ENCODE peak calls at places on chromosomes 11 and 22, in six cellular contexts. I is esophagus squamous epithelium; V is RWPE1; E is stomach; D is CD4-positive, alpha-beta T cell; F is body of pancreas. Y is an unnamed sample.

GRCh38 chr11:2190670-2191471 is 19.3 kb upstream of the TH start:
- DNase-seq in D (no peak), F (no peak), V (no peak), I (no peak), E (no peak), Y (no peak)

GRCh38 chr11:117983163-117983475 is 3.1 kb upstream of the IL10RA start:
- DNase-seq in F (no peak), E (no peak), I (no peak), V (no peak), D (no peak), Y (no peak)

GRCh38 chr11:17333799-17334586 is 17.6 kb upstream of the NCR3LG1 start:
- DNase-seq in F (no peak), V (no peak), E (no peak), I (no peak), D (no peak), Y (no peak)

GRCh38 chr11:129894281-129895125 is 875 bp downstream of the NFRKB start:
- DNase-seq in D (no peak), V (peak), E (no peak), F (no peak), I (no peak), Y (no peak)

GRCh38 chr11:94706211-94706610 is 61.9 kb upstream of the AMOTL1 start:
- DNase-seq in V (peak), D (no peak), F (peak), E (no peak), I (no peak), Y (no peak)

GRCh38 chr11:122861631-122862030 is 20.9 kb upstream of the JHY start:
- DNase-seq in D (no peak), I (no peak), E (no peak), F (no peak), V (peak), Y (no peak)

GRCh38 chr11:487571-488021 is 19.4 kb downstream of the RNH1 start:
- DNase-seq in D (no peak), F (no peak), E (no peak), I (no peak), V (no peak), Y (no peak)

GRCh38 chr11:419248-420005 is 4.6 kb upstream of the SIGIRR start:
- DNase-seq in F (peak), E (no peak), V (no peak), I (no peak), D (no peak), Y (no peak)

GRCh38 chr11:64864473-64865285 is 13.7 kb downstream of the EHD1 start:
- DNase-seq in D (no peak), V (no peak), F (no peak), I (no peak), E (no peak), Y (no peak)

GRCh38 chr22:32591620-32592019 is 117.0 kb downstream of the FBXO7 start:
- DNase-seq in D (no peak), I (no peak), E (no peak), V (no peak), F (no peak), Y (no peak)

GRCh38 chr22:34038801-34039200 is 118.5 kb upstream of the LARGE1 start:
- DNase-seq in I (no peak), V (no peak), F (no peak), E (no peak), D (no peak), Y (no peak)

GRCh38 chr11:71102251-71102995 is 150.0 kb downstream of the SHANK2 start:
- DNase-seq in V (no peak), F (no peak), D (no peak), E (no peak), I (no peak), Y (no peak)

GRCh38 chr11:96215094-96215782 is 127.8 kb downstream of the MAML2 start:
- DNase-seq in E (no peak), F (no peak), I (no peak), V (no peak), D (no peak), Y (no peak)
- H3K27ac ChIP-seq in E (peak), F (peak), I (peak), V (peak), D (peak), Y (no peak)

DNA sequence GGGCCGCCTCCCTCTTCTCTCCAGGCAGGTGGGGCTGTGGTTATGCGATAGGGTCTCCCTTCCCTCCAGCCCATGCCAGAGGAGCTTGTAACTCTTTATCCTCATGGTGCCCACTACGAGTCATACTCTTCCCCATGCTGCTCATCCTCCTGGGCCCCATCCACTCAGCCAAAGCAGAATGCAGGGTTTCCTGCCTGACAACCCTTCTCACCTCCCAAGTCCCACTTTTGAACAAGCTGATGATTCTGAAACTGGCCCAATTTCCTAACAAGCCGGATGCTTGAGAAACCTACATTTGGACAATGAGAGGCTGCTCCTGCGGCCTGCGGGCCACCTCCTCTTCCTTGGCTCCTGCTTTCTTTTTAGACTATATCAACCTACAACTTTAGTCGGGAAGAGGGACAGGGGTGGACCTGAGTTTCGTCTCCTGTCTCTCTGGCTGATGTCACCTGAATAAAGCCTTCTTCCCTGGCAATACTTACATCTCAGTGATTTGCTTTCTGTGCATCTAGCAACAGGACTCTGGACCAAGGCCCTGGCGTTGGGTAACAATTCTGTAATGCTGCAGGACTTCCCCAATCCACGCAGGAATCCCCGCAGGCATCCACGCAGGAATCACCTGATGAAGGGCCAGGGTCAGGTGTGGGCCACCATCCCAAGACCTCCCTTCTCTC is 1.5 kb upstream of the NDUFS8 start:
- DNase-seq in F (no peak), E (no peak), D (no peak), V (no peak), I (no peak), Y (no peak)
- H3K27ac ChIP-seq in F (no peak), E (no peak), D (no peak), V (peak), I (no peak), Y (no peak)

DNA sequence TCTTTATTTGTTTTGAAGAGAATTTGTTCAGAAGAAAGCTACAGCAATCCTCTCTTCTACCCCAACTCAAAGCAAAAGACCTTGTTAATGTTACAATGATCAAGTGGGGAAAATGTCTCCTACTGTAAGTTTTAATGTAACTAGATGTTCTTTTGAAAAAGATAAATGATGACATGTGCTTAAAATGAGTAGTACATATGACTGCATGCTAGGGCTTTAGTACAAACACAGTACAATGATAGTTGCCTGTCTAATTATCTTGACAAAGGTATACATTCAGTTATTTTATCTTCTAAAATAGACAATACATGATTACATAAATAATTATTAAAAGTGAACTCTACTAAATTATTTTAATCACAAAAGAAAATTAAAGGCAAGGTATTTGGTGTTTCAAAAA is 67.4 kb downstream of the GAS2 start:
- DNase-seq in F (no peak), E (no peak), D (no peak), I (no peak), V (no peak), Y (no peak)
- H3K27ac ChIP-seq in F (no peak), E (no peak), D (no peak), I (no peak), V (no peak), Y (no peak)

GRCh38 chr22:20298110-20298802 is 21.6 kb downstream of the DGCR6L start:
- DNase-seq in E (no peak), D (no peak), F (no peak), V (no peak), I (no peak), Y (no peak)

GRCh38 chr22:20299736-20300136 is 20.1 kb downstream of the DGCR6L start:
- DNase-seq in F (peak), V (no peak), E (peak), D (peak), I (no peak), Y (no peak)

GRCh38 chr22:20296598-20296997 is 23.3 kb downstream of the DGCR6L start:
- DNase-seq in V (no peak), D (no peak), I (no peak), F (no peak), E (no peak), Y (no peak)

GRCh38 chr22:20297414-20298109 is 22.3 kb downstream of the DGCR6L start:
- DNase-seq in E (no peak), I (no peak), V (no peak), F (no peak), D (no peak), Y (no peak)

DNA sequence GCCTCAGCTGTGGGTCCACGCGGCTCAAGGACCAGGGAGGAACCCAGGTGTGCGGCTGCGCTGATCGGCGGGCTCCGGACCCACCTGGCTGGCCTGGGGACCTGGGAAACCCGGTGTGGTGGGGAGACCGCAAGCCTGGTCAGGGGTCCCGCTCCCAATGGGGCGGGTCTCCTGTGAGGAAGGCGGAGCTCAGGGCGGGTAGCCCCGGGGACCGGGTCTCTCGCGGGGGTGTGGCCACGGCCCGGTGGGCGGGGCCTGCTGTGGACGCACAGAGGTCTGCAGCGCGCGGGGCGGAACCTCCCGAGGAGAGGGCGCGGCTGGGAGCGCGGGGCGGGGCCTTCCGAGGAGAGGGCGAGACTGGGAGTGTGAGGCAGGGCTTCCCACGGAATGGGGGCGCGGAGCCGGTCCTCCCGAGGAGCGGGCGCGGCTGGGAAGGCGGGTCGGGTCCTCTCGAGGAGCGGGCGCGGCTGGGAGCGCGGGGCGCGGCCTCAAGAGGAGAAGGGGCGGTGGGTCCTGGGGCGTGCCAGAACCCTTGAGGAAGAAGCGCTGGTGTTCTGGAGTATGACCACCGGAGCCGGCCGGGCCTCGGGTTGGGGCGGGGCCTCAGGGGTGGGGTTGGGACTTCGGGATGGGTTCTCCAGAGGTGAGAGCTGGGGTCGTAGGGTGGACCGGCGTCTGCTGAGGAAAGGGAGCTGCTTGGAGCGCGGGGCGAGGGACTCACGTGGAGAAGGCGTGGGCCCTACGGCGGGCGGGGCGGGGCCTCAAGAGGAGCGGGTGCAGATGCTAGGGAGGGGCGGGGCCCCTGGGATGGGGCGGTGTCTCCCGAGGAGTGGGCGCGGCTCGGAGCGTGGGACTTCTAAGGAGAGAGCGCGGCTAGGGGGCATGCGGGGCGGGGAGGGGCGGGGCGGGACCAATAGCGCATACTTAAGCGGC is 20.8 kb downstream of the DGCR6L start:
- DNase-seq in F (peak), E (peak), V (peak), D (peak), I (peak), Y (peak)
- H3K27ac ChIP-seq in F (peak), E (peak), V (no peak), D (no peak), I (no peak), Y (no peak)

DNA sequence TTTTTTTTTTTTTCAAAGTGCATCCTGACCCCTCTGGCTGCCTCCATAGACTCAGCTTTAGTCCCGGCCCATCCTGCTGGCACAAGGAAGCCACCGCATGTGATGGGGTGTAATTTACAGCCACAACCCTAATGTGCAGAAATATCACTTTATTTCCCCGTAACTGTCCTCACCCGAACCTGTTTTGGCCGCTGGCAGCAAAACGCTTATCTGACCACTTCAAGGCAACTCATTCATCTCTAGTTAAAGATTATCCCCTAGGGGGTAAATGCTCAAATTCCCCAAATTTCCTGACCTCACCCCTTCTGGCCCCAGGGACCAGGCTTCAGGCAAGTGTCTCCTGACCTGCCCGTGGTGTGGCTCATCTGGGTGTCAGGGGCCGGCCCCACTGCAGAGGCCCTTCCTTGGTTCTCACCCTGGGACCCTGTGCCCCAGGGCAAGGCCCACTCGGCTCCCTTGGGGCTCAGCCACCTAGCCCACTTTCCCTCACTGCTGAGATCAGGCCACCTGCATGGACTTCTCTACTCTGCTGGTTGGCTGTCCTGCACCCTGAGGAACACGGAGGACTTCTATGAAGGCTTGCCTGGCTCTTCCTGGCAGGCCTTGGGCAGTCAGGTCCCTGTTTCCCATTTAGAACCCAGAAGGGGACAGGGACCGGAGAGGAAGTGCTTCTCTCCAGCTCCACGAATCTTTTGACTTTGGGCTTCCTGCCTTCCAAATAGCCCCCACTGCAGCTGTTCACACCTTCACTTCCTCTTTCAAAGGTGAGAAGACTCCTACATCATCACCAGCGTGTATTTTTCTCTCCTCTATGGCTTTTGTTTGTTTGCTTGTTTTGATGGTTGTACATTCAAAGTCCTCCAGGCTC is 53.3 kb downstream of the WNT11 start:
- DNase-seq in D (no peak), E (no peak), I (no peak), F (no peak), V (no peak), Y (peak)
- H3K27ac ChIP-seq in D (no peak), E (no peak), I (no peak), F (peak), V (no peak), Y (no peak)

GRCh38 chr22:40153186-40153585 is 24.5 kb upstream of the TNRC6B start:
- DNase-seq in D (no peak), F (no peak), I (no peak), E (no peak), V (no peak), Y (no peak)
- H3K27ac ChIP-seq in D (no peak), F (no peak), I (no peak), E (no peak), V (no peak), Y (no peak)

DNA sequence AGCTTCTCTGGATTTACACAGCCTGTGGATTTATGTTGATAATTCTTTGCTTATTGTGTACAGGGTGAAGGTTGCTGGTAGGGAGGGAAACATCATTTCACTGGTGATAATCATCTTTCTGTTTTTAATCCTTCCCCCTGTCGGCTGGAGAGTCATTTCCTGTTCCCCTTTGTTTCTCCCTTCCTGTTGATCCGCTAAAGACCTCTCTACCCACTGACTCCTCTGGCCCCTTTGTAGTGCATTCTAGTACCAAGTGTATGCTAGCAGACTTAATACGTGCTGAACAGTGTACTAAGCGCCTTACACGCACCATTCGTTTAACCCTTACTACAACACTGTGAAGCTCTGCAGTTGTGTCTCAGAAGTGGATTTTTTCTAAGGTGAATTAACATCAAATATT is 19.0 kb upstream of the OR9Q1 start:
- DNase-seq in I (no peak), D (no peak), F (no peak), E (no peak), V (no peak), Y (no peak)
- H3K27ac ChIP-seq in I (no peak), D (no peak), F (peak), E (no peak), V (no peak), Y (no peak)

DNA sequence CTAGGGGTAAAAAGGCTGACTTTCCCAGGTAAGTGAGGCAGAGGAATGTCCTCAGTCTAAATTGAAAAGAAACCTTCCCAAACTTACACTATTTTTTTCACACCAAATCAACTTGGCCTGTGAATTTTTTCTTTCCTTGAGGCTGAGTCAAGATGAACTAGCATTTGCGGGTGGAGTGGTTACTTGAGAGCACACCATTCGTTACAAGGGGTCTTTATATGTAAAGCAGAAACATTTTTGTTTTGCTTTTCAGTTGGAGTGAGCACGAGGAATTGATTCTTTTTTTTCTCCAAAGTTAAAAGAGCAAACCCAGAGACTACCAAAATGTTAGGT is 36.4 kb downstream of the MAML2 start:
- DNase-seq in E (no peak), F (no peak), V (no peak), D (no peak), I (no peak), Y (no peak)
- H3K27ac ChIP-seq in E (peak), F (peak), V (no peak), D (no peak), I (peak), Y (peak)

GRCh38 chr11:11533751-11534150 is 88.1 kb downstream of the GALNT18 start:
- DNase-seq in I (no peak), F (no peak), V (no peak), D (no peak), E (no peak), Y (no peak)

GRCh38 chr11:11534981-11535380 is 86.8 kb downstream of the GALNT18 start:
- DNase-seq in I (no peak), V (no peak), D (no peak), E (no peak), F (peak), Y (no peak)

GRCh38 chr11:11532574-11532973 is 89.2 kb downstream of the GALNT18 start:
- DNase-seq in E (no peak), D (no peak), I (no peak), F (no peak), V (no peak), Y (no peak)

GRCh38 chr11:11531127-11531526 is 90.7 kb downstream of the GALNT18 start:
- DNase-seq in I (no peak), F (no peak), V (no peak), E (no peak), D (no peak), Y (no peak)

DNA sequence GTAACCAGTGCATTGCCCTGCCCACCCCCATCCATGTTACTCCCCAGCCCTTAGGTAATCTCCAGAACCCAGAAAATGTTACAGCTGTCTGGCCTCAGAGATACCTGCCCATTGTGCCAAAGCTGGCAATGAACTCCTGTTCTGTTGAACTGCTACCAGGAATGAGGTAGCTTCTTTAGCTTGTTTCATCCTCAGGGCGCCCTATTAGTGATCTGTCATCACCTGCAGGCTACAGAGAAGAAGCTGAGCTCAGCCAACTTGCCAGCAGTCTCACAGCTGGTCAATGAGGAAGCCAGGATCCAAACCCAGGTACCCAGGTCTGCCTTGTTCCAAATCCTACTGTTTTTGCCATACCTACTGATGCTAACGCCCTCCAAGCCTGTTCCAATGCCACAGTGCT is 88.7 kb downstream of the GALNT18 start:
- DNase-seq in V (no peak), F (no peak), E (no peak), I (no peak), D (no peak), Y (no peak)
- H3K27ac ChIP-seq in V (no peak), F (no peak), E (no peak), I (no peak), D (no peak), Y (no peak)

GRCh38 chr11:3747704-3748103 is 49.6 kb downstream of the NUP98 start:
- DNase-seq in E (no peak), I (no peak), F (no peak), D (no peak), V (peak), Y (no peak)
- H3K27ac ChIP-seq in E (no peak), I (no peak), F (no peak), D (no peak), V (no peak), Y (no peak)

Y was measured in endodermal cell.